ENCODE peak calls at places on chromosomes 13 and 19, in six cellular contexts. G is cardiac fibroblast, J is neural progenitor cell, K is A549, R is fibroblast of lung, W is body of pancreas. H is an unnamed sample.

GRCh38 chr19:38869836-38870607 is 8.1 kb downstream of the RINL start:
- DNase-seq in G (peak), J (peak), K (peak), R (peak), W (peak), H (peak)

GRCh38 chr13:105541565-105541964 is 993.9 kb downstream of the EFNB2 start:
- DNase-seq in G (no peak), J (no peak), K (no peak), R (no peak), W (no peak), H (no peak)

GRCh38 chr13:36891752-36892151 is 28.3 kb downstream of the SMAD9 start:
- DNase-seq in G (peak), J (no peak), K (no peak), R (no peak), W (no peak), H (peak)

GRCh38 chr19:34838753-34839431 is 65.9 kb upstream of the ZNF599 start:
- DNase-seq in G (peak), J (peak), K (no peak), R (peak), W (peak), H (no peak)

GRCh38 chr13:49976314-49977258 is 20.3 kb upstream of the TRIM13 start:
- DNase-seq in G (peak), J (peak), K (peak), R (peak), W (peak), H (peak)

GRCh38 chr13:19181621-19182485 is at the start of gene TUBA3C:
- DNase-seq in G (no peak), J (no peak), K (no peak), R (no peak), W (no peak), H (no peak)

GRCh38 chr19:50518091-50519005 is 4.6 kb upstream of the ASPDH start:
- DNase-seq in G (no peak), J (no peak), K (no peak), R (no peak), W (no peak), H (no peak)

GRCh38 chr19:40084948-40085347 is 5.8 kb downstream of the ZNF780A start:
- DNase-seq in G (peak), J (no peak), K (no peak), R (no peak), W (no peak), H (no peak)

GRCh38 chr19:36265064-36265463 is 50.2 kb downstream of the ZNF146 start:
- DNase-seq in G (no peak), J (no peak), K (no peak), R (no peak), W (no peak), H (no peak)

GRCh38 chr19:15260939-15261338 is 28.7 kb upstream of the EPHX3 start:
- DNase-seq in G (peak), J (peak), K (no peak), R (no peak), W (no peak), H (peak)

GRCh38 chr13:112995395-112996091 is 26.5 kb downstream of the MCF2L start:
- DNase-seq in G (no peak), J (no peak), K (no peak), R (no peak), W (no peak), H (no peak)

GRCh38 chr13:35770756-35771291 is 294.3 kb upstream of the MAB21L1 start:
- DNase-seq in G (no peak), J (no peak), K (no peak), R (no peak), W (no peak), H (no peak)

GRCh38 chr13:113176292-113176691 is 17.8 kb downstream of the PROZ start:
- DNase-seq in G (no peak), J (no peak), K (no peak), R (no peak), W (no peak), H (no peak)

GRCh38 chr13:92657565-92657964 is 569.0 kb upstream of the GPC6 start:
- DNase-seq in G (peak), J (no peak), K (no peak), R (peak), W (no peak), H (no peak)

GRCh38 chr13:44196186-44196751 is 177.4 kb upstream of the SERP2 start:
- DNase-seq in G (no peak), J (no peak), K (no peak), R (no peak), W (no peak), H (no peak)

GRCh38 chr19:49718511-49718910 is 27.6 kb downstream of the CPT1C start:
- DNase-seq in G (peak), J (no peak), K (no peak), R (peak), W (no peak), H (peak)

GRCh38 chr13:93511011-93511410 is 284.4 kb downstream of the GPC6 start:
- DNase-seq in G (no peak), J (no peak), K (no peak), R (no peak), W (no peak), H (no peak)

GRCh38 chr13:86567119-86567518 is 767.9 kb upstream of the SLITRK6 start:
- DNase-seq in G (no peak), J (peak), K (no peak), R (no peak), W (peak), H (no peak)

GRCh38 chr19:3670258-3670795 is 29.9 kb downstream of the PIP5K1C start:
- DNase-seq in G (peak), J (peak), K (no peak), R (peak), W (peak), H (peak)

GRCh38 chr13:68168448-68168847 is 938.3 kb upstream of the PCDH9 start:
- DNase-seq in G (peak), J (no peak), K (no peak), R (no peak), W (no peak), H (no peak)

GRCh38 chr13:42757678-42758420 is 23.5 kb upstream of the FAM216B start:
- DNase-seq in G (no peak), J (no peak), K (no peak), R (no peak), W (no peak), H (no peak)

GRCh38 chr19:38035515-38036495 is 128.8 kb downstream of the SIPA1L3 start:
- DNase-seq in G (peak), J (no peak), K (no peak), R (no peak), W (no peak), H (peak)

GRCh38 chr13:24605923-24606372 is 74.3 kb upstream of the ATP12A start:
- DNase-seq in G (peak), J (peak), K (no peak), R (peak), W (no peak), H (peak)

GRCh38 chr13:23427342-23428182 is 5.9 kb downstream of the SACS start:
- DNase-seq in G (peak), J (no peak), K (peak), R (peak), W (peak), H (peak)

GRCh38 chr19:38417544-38418506 is 8.2 kb downstream of the RASGRP4 start:
- DNase-seq in G (peak), J (peak), K (peak), R (peak), W (peak), H (peak)

GRCh38 chr19:3346677-3347353 is 19.6 kb upstream of the NFIC start:
- DNase-seq in G (peak), J (no peak), K (no peak), R (peak), W (peak), H (peak)

GRCh38 chr19:48608798-48609263 is 2.3 kb downstream of the SPACA4 start:
- DNase-seq in G (peak), J (peak), K (peak), R (no peak), W (no peak), H (peak)

GRCh38 chr13:41465215-41465907 is 8.0 kb downstream of the RGCC start:
- DNase-seq in G (peak), J (no peak), K (no peak), R (peak), W (peak), H (peak)

GRCh38 chr19:40533508-40533907 is 43.2 kb upstream of the SHKBP1 start:
- DNase-seq in G (no peak), J (no peak), K (peak), R (no peak), W (no peak), H (no peak)

GRCh38 chr19:33883869-33884519 is 87.3 kb downstream of the KCTD15 start:
- DNase-seq in G (peak), J (peak), K (no peak), R (no peak), W (peak), H (no peak)

GRCh38 chr19:41843371-41843770 is 1.1 kb downstream of the LYPD4 start:
- DNase-seq in G (no peak), J (no peak), K (no peak), R (no peak), W (no peak), H (no peak)

GRCh38 chr13:98521876-98522275 is 55.0 kb downstream of the STK24 start:
- DNase-seq in G (no peak), J (no peak), K (no peak), R (no peak), W (no peak), H (no peak)

GRCh38 chr13:50322006-50322405 is 306.8 kb downstream of the KCNRG start:
- DNase-seq in G (no peak), J (no peak), K (no peak), R (no peak), W (no peak), H (no peak)

GRCh38 chr13:24313449-24313848 is 4.1 kb downstream of the C1QTNF9 start:
- DNase-seq in G (peak), J (no peak), K (no peak), R (peak), W (no peak), H (peak)

GRCh38 chr19:35048911-35049411 is 7.4 kb downstream of the HPN start:
- DNase-seq in G (no peak), J (no peak), K (no peak), R (no peak), W (peak), H (no peak)

GRCh38 chr19:3403489-3404323 is 37.3 kb downstream of the NFIC start:
- DNase-seq in G (peak), J (no peak), K (no peak), R (peak), W (peak), H (peak)

GRCh38 chr19:8615813-8616596 is 5.5 kb upstream of the ADAMTS10 start:
- DNase-seq in G (peak), J (peak), K (no peak), R (peak), W (peak), H (peak)

DNA sequence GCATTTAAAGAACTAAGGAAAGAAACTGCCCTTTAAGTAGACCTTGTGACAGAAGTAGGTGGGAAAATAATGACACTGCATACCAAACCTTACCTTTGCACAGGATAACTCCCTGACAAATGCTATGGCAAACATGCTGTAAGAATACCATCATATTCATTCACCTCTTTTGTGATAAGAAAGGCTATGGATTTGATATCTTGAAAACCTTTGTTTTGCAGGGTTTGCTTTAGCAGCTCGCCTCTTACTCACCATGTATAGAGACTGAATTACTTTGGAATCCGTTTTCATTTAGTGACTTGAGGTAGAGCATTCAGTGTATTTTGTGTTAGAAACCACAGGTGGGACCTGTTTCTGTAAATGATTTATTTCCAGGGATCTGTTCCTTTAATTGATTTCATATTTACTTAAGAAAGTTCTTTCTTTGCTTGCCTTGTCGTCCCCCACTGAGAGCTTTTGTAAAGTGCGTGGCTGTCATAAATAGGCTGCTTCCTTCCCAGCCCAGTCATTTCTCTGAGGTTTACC is 80.2 kb downstream of the KLF5 start:
- DNase-seq in G (no peak), J (no peak), K (peak), R (no peak), W (peak), H (no peak)
- H3K4me3 ChIP-seq in G (no peak), J (no peak), K (peak), R (no peak), W (no peak), H (no peak)

GRCh38 chr19:10516064-10516385 is 1.2 kb downstream of the S1PR5 start:
- DNase-seq in G (no peak), J (no peak), K (no peak), R (no peak), W (no peak), H (no peak)

GRCh38 chr19:10517760-10518443 is 655 bp upstream of the S1PR5 start:
- DNase-seq in G (peak), J (peak), K (peak), R (no peak), W (peak), H (peak)

GRCh38 chr19:10518444-10519361 is 1.5 kb upstream of the S1PR5 start:
- DNase-seq in G (no peak), J (peak), K (no peak), R (no peak), W (peak), H (no peak)

GRCh38 chr19:10516671-10517286 is 468 bp downstream of the S1PR5 start:
- DNase-seq in G (no peak), J (no peak), K (no peak), R (no peak), W (peak), H (peak)

GRCh38 chr19:10517361-10517759 is at the start of gene S1PR5:
- DNase-seq in G (no peak), J (peak), K (peak), R (no peak), W (peak), H (peak)
- H3K4me3 ChIP-seq in G (peak), J (peak), K (peak), R (no peak), W (no peak), H (peak)

GRCh38 chr19:6498294-6499036 is 3.6 kb downstream of the TUBB4A start:
- DNase-seq in G (no peak), J (no peak), K (no peak), R (no peak), W (no peak), H (no peak)

GRCh38 chr19:6503407-6504201 is 1.5 kb upstream of the TUBB4A start:
- DNase-seq in G (no peak), J (no peak), K (no peak), R (no peak), W (no peak), H (no peak)

GRCh38 chr19:6500837-6501739 is 1.0 kb downstream of the TUBB4A start:
- DNase-seq in G (no peak), J (no peak), K (no peak), R (no peak), W (no peak), H (no peak)

GRCh38 chr19:6499052-6499790 is 2.9 kb downstream of the TUBB4A start:
- DNase-seq in G (no peak), J (no peak), K (no peak), R (no peak), W (no peak), H (no peak)

GRCh38 chr19:6501740-6502648 is at the start of gene TUBB4A:
- DNase-seq in G (no peak), J (peak), K (peak), R (no peak), W (peak), H (no peak)
- H3K4me3 ChIP-seq in G (no peak), J (peak), K (peak), R (no peak), W (peak), H (no peak)

GRCh38 chr13:99922631-99923404 is 48.7 kb downstream of the ZIC5 start:
- DNase-seq in G (no peak), J (no peak), K (no peak), R (no peak), W (no peak), H (no peak)
- H3K4me3 ChIP-seq in G (no peak), J (no peak), K (no peak), R (no peak), W (no peak), H (no peak)

GRCh38 chr19:19105365-19106060 is 32.8 kb downstream of the TMEM161A start:
- DNase-seq in G (peak), J (peak), K (peak), R (peak), W (peak), H (peak)
- H3K4me3 ChIP-seq in G (peak), J (peak), K (peak), R (peak), W (no peak), H (peak)

DNA sequence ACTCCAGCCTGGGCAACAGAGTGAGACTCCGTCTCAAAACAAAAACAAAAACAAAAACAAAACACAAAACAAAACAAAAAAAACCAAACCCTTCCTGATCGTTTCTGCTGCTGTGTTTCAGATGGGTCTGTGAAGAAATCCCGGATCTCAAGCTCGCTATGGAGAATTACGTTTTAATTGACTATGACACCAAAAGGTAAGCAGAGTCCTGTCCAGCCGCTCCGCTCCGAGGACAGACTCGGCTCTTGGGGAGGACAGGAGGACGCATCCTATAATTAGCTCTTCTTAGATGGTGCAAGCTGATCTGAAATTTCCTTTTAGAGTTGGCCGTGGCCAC is 22.0 kb downstream of the DOT1L start:
- DNase-seq in G (no peak), J (no peak), K (no peak), R (no peak), W (no peak), H (no peak)
- H3K4me3 ChIP-seq in G (no peak), J (no peak), K (no peak), R (peak), W (no peak), H (peak)

DNA sequence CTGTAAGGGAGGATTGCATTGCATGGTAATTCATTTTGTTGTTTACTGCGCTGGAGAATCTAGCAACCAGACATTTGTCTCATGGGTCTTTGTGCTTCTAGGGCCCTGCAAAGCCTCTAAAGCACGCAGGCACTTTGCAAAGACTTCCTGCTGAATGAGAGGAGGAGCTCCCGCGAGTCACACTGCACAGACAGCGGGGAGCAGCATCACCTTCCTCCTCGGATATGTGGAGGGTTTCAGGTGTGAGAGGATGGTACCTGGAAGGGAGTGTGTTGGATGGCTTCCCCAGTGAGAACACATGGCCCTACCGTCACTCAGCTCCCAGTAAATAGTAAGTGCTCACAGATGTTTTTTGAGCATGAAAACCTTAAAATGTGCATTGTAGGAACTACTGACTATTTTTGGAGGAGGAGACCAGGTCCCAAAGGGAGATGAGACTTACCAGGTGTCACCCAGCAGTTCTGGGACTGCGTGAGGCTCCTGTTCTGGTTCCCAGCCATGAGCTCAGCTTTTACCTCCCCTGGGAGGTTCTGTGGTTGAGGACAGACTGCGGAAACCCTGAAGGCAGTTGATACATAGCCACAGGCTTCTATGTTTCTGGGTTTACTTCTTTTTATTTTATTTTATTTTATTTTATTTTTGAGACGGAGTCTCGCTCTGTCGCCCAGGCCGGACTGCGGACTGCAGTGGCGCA is 278.1 kb downstream of the FGF9 start:
- DNase-seq in G (no peak), J (no peak), K (no peak), R (no peak), W (no peak), H (no peak)
- H3K4me3 ChIP-seq in G (no peak), J (no peak), K (no peak), R (no peak), W (no peak), H (no peak)

GRCh38 chr19:13978721-13979191 is 26.4 kb downstream of the DCAF15 start:
- DNase-seq in G (no peak), J (no peak), K (no peak), R (no peak), W (no peak), H (no peak)
- H3K4me3 ChIP-seq in G (no peak), J (peak), K (no peak), R (no peak), W (no peak), H (no peak)

H was measured in adipocyte.